ENCODE peak calls at places on chromosome 19, in six cellular contexts. One of them, this sample, is unnamed.

GRCh38 chr19:15869873-15870272 is 28.0 kb downstream of the CYP4F2 start:
- DNase-seq in right lobe of liver: no peak
- DNase-seq in body of pancreas: no peak
- DNase-seq in tibial artery: no peak
- DNase-seq in ascending aorta: peak; percentile 25
- DNase-seq in cardiac muscle cell: no peak
- DNase-seq in this sample: no peak

GRCh38 chr19:900302-901111 is 7.2 kb downstream of the RNU6-9 start:
- DNase-seq in right lobe of liver: no peak
- DNase-seq in body of pancreas: no peak
- DNase-seq in tibial artery: no peak
- DNase-seq in ascending aorta: no peak
- DNase-seq in cardiac muscle cell: no peak
- DNase-seq in this sample: no peak

GRCh38 chr19:1259873-1260748 is 9.0 kb upstream of the CIRBP start:
- DNase-seq in right lobe of liver: no peak
- DNase-seq in body of pancreas: peak; percentile 23
- DNase-seq in tibial artery: peak; percentile 75
- DNase-seq in ascending aorta: no peak
- DNase-seq in cardiac muscle cell: no peak
- DNase-seq in this sample: no peak

GRCh38 chr19:3406571-3407111 is 40.3 kb downstream of the NFIC start:
- DNase-seq in right lobe of liver: no peak
- DNase-seq in body of pancreas: no peak
- DNase-seq in tibial artery: no peak
- DNase-seq in ascending aorta: no peak
- DNase-seq in cardiac muscle cell: no peak
- DNase-seq in this sample: no peak

GRCh38 chr19:13165091-13165997 is 15.1 kb downstream of the IER2 start:
- DNase-seq in right lobe of liver: no peak
- DNase-seq in body of pancreas: no peak
- DNase-seq in tibial artery: no peak
- DNase-seq in ascending aorta: no peak
- DNase-seq in cardiac muscle cell: peak; percentile 47
- DNase-seq in this sample: no peak

GRCh38 chr19:1237754-1238372 is at the start of gene CBARP:
- DNase-seq in right lobe of liver: no peak
- DNase-seq in body of pancreas: peak; percentile 65
- DNase-seq in tibial artery: no peak
- DNase-seq in ascending aorta: no peak
- DNase-seq in cardiac muscle cell: peak; percentile 49
- DNase-seq in this sample: no peak

GRCh38 chr19:43541920-43542650 is 9.1 kb downstream of the ZNF575 start:
- DNase-seq in right lobe of liver: no peak
- DNase-seq in body of pancreas: no peak
- DNase-seq in tibial artery: no peak
- DNase-seq in ascending aorta: no peak
- DNase-seq in cardiac muscle cell: no peak
- DNase-seq in this sample: no peak

GRCh38 chr19:34428549-34429285 is 536 bp downstream of the UBA2 start:
- DNase-seq in right lobe of liver: peak; percentile 52
- DNase-seq in body of pancreas: peak; percentile 39
- DNase-seq in tibial artery: peak; percentile 89
- DNase-seq in ascending aorta: peak; percentile 71
- DNase-seq in cardiac muscle cell: peak; percentile 46
- DNase-seq in this sample: no peak

GRCh38 chr19:16441661-16442071 is 30.1 kb downstream of the EPS15L1 start:
- DNase-seq in right lobe of liver: no peak
- DNase-seq in body of pancreas: no peak
- DNase-seq in tibial artery: no peak
- DNase-seq in ascending aorta: no peak
- DNase-seq in cardiac muscle cell: no peak
- DNase-seq in this sample: no peak

GRCh38 chr19:45159971-45160324 is 834 bp downstream of the NKPD1 start:
- DNase-seq in right lobe of liver: no peak
- DNase-seq in body of pancreas: no peak
- DNase-seq in tibial artery: no peak
- DNase-seq in ascending aorta: no peak
- DNase-seq in cardiac muscle cell: no peak
- DNase-seq in this sample: no peak

GRCh38 chr19:45158503-45159026 is 2.2 kb downstream of the NKPD1 start:
- DNase-seq in right lobe of liver: no peak
- DNase-seq in body of pancreas: no peak
- DNase-seq in tibial artery: no peak
- DNase-seq in ascending aorta: no peak
- DNase-seq in cardiac muscle cell: no peak
- DNase-seq in this sample: no peak

GRCh38 chr19:45160870-45161714 is at the start of gene NKPD1:
- DNase-seq in right lobe of liver: no peak
- DNase-seq in body of pancreas: peak; percentile 80
- DNase-seq in tibial artery: no peak
- DNase-seq in ascending aorta: no peak
- DNase-seq in cardiac muscle cell: no peak
- DNase-seq in this sample: no peak

GRCh38 chr19:45161715-45162463 is 1.1 kb upstream of the NKPD1 start:
- DNase-seq in right lobe of liver: peak; percentile 48
- DNase-seq in body of pancreas: peak; percentile 49
- DNase-seq in tibial artery: no peak
- DNase-seq in ascending aorta: no peak
- DNase-seq in cardiac muscle cell: peak; percentile 56
- DNase-seq in this sample: no peak

DNA sequence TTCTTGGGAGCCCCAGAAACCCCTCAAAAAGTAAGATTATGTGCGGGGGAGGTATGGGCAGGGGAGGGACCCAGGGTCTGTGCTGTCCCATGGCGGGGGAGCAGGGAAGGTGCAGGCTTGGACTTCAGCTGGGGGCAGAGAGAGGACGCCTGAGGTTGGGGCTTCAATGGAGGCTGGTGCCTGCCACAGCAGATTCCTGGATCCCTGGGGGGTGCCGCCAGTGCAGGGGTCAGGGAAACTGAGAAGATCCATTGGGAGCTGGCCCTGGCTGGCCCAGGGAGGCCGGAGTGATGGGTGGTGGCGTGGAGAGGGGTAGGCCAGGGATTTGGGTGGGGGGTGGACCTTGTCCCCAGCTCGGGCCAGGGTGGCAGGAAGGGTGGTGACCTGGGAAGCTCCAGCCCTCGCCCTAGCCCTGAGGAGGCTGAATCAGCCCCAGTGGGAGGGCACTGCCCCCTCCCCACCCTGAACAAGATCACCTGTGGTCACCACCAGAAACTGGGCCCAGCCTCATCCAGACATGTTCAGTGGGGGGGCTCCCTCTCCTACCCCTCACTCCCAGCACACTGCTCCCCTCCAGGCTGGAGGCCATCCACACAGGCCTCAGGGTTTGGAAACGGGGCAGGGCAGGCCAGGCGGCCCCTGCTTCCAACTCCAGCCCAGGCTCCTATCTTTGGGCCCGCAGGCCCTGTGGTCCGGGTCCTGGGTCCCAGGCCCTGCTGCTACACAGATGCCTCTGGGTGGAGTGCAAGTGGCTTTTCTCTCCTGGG is 1.4 kb downstream of the NKPD1 start:
- DNase-seq in right lobe of liver: no peak
- DNase-seq in body of pancreas: no peak
- DNase-seq in tibial artery: no peak
- DNase-seq in ascending aorta: no peak
- DNase-seq in cardiac muscle cell: no peak
- DNase-seq in this sample: no peak
- H3K4me1 ChIP-seq in right lobe of liver: no peaks in the 10 kb centered on the region
- H3K4me1 ChIP-seq in body of pancreas: peaks cover 15% of the 10 kb centered on the region
- H3K4me1 ChIP-seq in tibial artery: no peaks in the 10 kb centered on the region
- H3K4me1 ChIP-seq in ascending aorta: no peaks in the 10 kb centered on the region
- H3K4me1 ChIP-seq in cardiac muscle cell: no peaks in the 10 kb centered on the region
- H3K4me1 ChIP-seq in this sample: no peaks in the 10 kb centered on the region

GRCh38 chr19:46217476-46217875 is 12.1 kb upstream of the IGFL1 start:
- DNase-seq in right lobe of liver: no peak
- DNase-seq in body of pancreas: no peak
- DNase-seq in tibial artery: no peak
- DNase-seq in ascending aorta: no peak
- DNase-seq in cardiac muscle cell: no peak
- DNase-seq in this sample: no peak

GRCh38 chr19:46221981-46222610 is 7.4 kb upstream of the IGFL1 start:
- DNase-seq in right lobe of liver: no peak
- DNase-seq in body of pancreas: peak; percentile 35
- DNase-seq in tibial artery: peak; percentile 82
- DNase-seq in ascending aorta: peak; percentile 71
- DNase-seq in cardiac muscle cell: peak; percentile 76
- DNase-seq in this sample: no peak

GRCh38 chr19:46221152-46221551 is 8.4 kb upstream of the IGFL1 start:
- DNase-seq in right lobe of liver: no peak
- DNase-seq in body of pancreas: no peak
- DNase-seq in tibial artery: no peak
- DNase-seq in ascending aorta: no peak
- DNase-seq in cardiac muscle cell: no peak
- DNase-seq in this sample: no peak

GRCh38 chr19:46218160-46218559 is 11.4 kb upstream of the IGFL1 start:
- DNase-seq in right lobe of liver: no peak
- DNase-seq in body of pancreas: peak; percentile 33
- DNase-seq in tibial artery: no peak
- DNase-seq in ascending aorta: no peak
- DNase-seq in cardiac muscle cell: peak; percentile 59
- DNase-seq in this sample: no peak

GRCh38 chr19:46220038-46220615 is 9.4 kb upstream of the IGFL1 start:
- DNase-seq in right lobe of liver: no peak
- DNase-seq in body of pancreas: no peak
- DNase-seq in tibial artery: no peak
- DNase-seq in ascending aorta: no peak
- DNase-seq in cardiac muscle cell: no peak
- DNase-seq in this sample: no peak
- H3K27ac ChIP-seq in right lobe of liver: no peak overlapping the region
- H3K27ac ChIP-seq in body of pancreas: no peak overlapping the region
- H3K27ac ChIP-seq in tibial artery: no peak overlapping the region
- H3K27ac ChIP-seq in ascending aorta: no peak overlapping the region
- H3K27ac ChIP-seq in cardiac muscle cell: no peak overlapping the region
- H3K27ac ChIP-seq in this sample: no peak overlapping the region

GRCh38 chr19:19606021-19606420 is 12.5 kb downstream of the PBX4 start:
- DNase-seq in right lobe of liver: no peak
- DNase-seq in body of pancreas: no peak
- DNase-seq in tibial artery: no peak
- DNase-seq in ascending aorta: no peak
- DNase-seq in cardiac muscle cell: no peak
- DNase-seq in this sample: no peak

GRCh38 chr19:19613456-19613855 is 5.0 kb downstream of the PBX4 start:
- DNase-seq in right lobe of liver: no peak
- DNase-seq in body of pancreas: no peak
- DNase-seq in tibial artery: no peak
- DNase-seq in ascending aorta: no peak
- DNase-seq in cardiac muscle cell: no peak
- DNase-seq in this sample: no peak

GRCh38 chr19:19615086-19615485 is 3.4 kb downstream of the PBX4 start:
- DNase-seq in right lobe of liver: no peak
- DNase-seq in body of pancreas: no peak
- DNase-seq in tibial artery: no peak
- DNase-seq in ascending aorta: no peak
- DNase-seq in cardiac muscle cell: no peak
- DNase-seq in this sample: no peak

DNA sequence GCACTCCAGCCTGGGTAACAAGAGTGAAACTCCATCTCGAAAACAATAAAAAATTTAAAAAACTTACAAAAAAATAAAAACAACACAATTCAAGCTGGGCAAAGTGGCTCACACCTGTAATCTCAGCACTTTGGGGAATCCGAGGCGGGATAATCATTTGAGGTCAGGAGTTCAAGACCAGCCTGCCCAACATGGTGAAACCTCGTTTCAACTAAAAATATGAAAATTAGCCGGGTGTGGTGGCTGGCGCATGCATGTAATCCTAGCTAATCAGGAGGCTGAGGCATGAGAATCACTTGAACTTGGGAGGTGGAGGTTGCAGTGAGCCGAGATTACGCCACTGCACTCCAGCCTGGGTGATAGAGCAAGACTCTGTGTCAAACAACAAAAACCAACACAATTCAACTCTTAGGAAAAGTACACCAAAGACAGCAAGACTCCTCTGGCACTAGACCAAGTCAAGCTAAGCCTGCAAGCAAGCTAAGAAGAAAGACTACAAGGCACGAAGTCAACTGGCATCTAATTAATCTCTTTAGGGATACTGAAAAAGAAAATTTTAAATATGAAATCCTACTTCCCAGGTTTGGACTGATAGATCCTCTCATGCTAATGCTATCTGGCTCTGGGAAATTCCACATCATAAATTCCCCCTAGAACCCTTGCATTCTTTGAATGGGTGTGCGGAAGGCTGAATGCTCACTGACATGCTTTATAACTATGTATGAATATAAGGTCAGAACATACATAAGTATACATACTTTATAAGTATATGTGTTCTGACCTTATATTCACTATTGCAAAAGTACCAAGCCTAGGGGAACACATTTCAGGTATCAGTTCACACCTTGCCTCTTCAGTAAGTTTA is 7.9 kb downstream of the PBX4 start:
- DNase-seq in right lobe of liver: no peak
- DNase-seq in body of pancreas: no peak
- DNase-seq in tibial artery: no peak
- DNase-seq in ascending aorta: no peak
- DNase-seq in cardiac muscle cell: no peak
- DNase-seq in this sample: no peak
- H3K4me3 ChIP-seq in right lobe of liver: no peak overlapping the region
- H3K4me3 ChIP-seq in body of pancreas: no peak overlapping the region
- H3K4me3 ChIP-seq in tibial artery: no peak overlapping the region
- H3K4me3 ChIP-seq in ascending aorta: no peak overlapping the region
- H3K4me3 ChIP-seq in cardiac muscle cell: no peak overlapping the region
- H3K4me3 ChIP-seq in this sample: no peak overlapping the region

GRCh38 chr19:40717880-40718773 is 1.2 kb downstream of the ITPKC start:
- DNase-seq in right lobe of liver: no peak
- DNase-seq in body of pancreas: peak; percentile 43
- DNase-seq in tibial artery: peak; percentile 81
- DNase-seq in ascending aorta: no peak
- DNase-seq in cardiac muscle cell: peak; percentile 33
- DNase-seq in this sample: peak; percentile 38

GRCh38 chr19:40718774-40719391 is 2.0 kb downstream of the ITPKC start:
- DNase-seq in right lobe of liver: peak; percentile 95
- DNase-seq in body of pancreas: peak; percentile 92
- DNase-seq in tibial artery: peak; percentile 87
- DNase-seq in ascending aorta: peak; percentile 77
- DNase-seq in cardiac muscle cell: peak; percentile 49
- DNase-seq in this sample: peak; percentile 54

GRCh38 chr19:40716655-40717324 is at the start of the genes COQ8B and ITPKC:
- DNase-seq in right lobe of liver: peak; percentile 100
- DNase-seq in body of pancreas: peak; percentile 100
- DNase-seq in tibial artery: peak; percentile 100
- DNase-seq in ascending aorta: peak; percentile 99
- DNase-seq in cardiac muscle cell: peak; percentile 98
- DNase-seq in this sample: peak; percentile 100

GRCh38 chr19:40716031-40716654 is 543 bp downstream of the COQ8B start:
- DNase-seq in right lobe of liver: no peak
- DNase-seq in body of pancreas: peak; percentile 48
- DNase-seq in tibial artery: peak; percentile 77
- DNase-seq in ascending aorta: no peak
- DNase-seq in cardiac muscle cell: no peak
- DNase-seq in this sample: no peak

DNA sequence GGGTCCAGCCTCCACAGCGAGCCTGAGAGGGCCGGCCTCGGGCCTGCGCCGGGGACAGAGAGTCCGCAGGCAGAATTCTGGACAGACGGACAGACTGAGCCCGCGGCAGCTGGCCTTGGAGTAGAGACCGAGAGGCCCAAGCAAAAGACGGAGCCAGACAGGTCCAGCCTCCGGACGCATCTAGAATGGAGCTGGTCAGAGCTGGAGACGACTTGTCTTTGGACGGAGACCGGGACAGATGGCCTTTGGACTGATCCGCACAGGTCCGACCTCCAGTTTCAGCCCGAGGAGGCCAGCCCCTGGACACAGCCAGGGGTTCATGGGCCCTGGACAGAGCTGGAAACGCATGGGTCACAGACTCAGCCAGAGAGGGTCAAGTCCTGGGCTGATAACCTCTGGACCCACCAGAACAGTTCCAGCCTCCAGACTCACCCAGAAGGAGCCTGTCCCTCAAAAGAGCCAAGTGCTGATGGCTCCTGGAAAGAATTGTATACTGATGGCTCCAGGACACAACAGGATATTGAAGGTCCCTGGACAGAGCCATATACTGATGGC is 490 bp downstream of the ITPKC start:
- DNase-seq in right lobe of liver: peak; percentile 77
- DNase-seq in body of pancreas: no peak
- DNase-seq in tibial artery: no peak
- DNase-seq in ascending aorta: no peak
- DNase-seq in cardiac muscle cell: no peak
- DNase-seq in this sample: peak; percentile 22
- H3K4me1 ChIP-seq in right lobe of liver: peaks cover 30% of the 10 kb centered on the region
- H3K4me1 ChIP-seq in body of pancreas: peaks cover 55% of the 10 kb centered on the region
- H3K4me1 ChIP-seq in tibial artery: no peaks in the 10 kb centered on the region
- H3K4me1 ChIP-seq in ascending aorta: peaks cover 7% of the 10 kb centered on the region
- H3K4me1 ChIP-seq in cardiac muscle cell: peaks cover 14% of the 10 kb centered on the region
- H3K4me1 ChIP-seq in this sample: peaks cover 68% of the 10 kb centered on the region